ENCODE peak calls at places on chromosome 21, in ten cellular contexts. P is breast epithelium, W is left ventricle myocardium inferior, N is HCT116, J is body of pancreas, V is foreskin fibroblast, G is fibroblast of lung, X is AG04450, R is A549, A is right atrium auricular region. D is an unnamed sample.

GRCh38 chr21:27426196-27426595 is 459.3 kb upstream of the ADAMTS5 start:
- DNase-seq in P (no peak), W (no peak), N (no peak), J (no peak), V (no peak), G (no peak), X (no peak), R (no peak), A (no peak), D (no peak)

GRCh38 chr21:16070207-16070651 is 340.4 kb downstream of the USP25 start:
- DNase-seq in P (no peak), W (no peak), N (no peak), J (no peak), V (peak; percentile 48), G (no peak), X (no peak), R (no peak), A (no peak), D (no peak)

GRCh38 chr21:27359141-27359540 is 392.3 kb upstream of the ADAMTS5 start:
- DNase-seq in P (no peak), W (no peak), N (no peak), J (no peak), V (peak; percentile 54), G (peak; percentile 82), X (peak; percentile 20), R (no peak), A (no peak), D (no peak)

GRCh38 chr21:31186916-31187315 is 148.6 kb upstream of the KRTAP19-8 start:
- DNase-seq in P (no peak), W (no peak), N (no peak), J (no peak), V (no peak), G (no peak), X (no peak), R (no peak), A (no peak), D (no peak)

GRCh38 chr21:46142581-46143473 is 12.6 kb downstream of the FTCD start:
- DNase-seq in P (no peak), W (no peak), N (no peak), J (no peak), V (no peak), G (no peak), X (no peak), R (no peak), A (no peak), D (no peak)

GRCh38 chr21:46550511-46550941 is 54.4 kb downstream of the S100B start:
- DNase-seq in P (peak; percentile 17), W (no peak), N (no peak), J (no peak), V (no peak), G (no peak), X (no peak), R (no peak), A (peak; percentile 38), D (no peak)

GRCh38 chr21:18350216-18350615 is 53.4 kb downstream of the TMPRSS15 start:
- DNase-seq in P (no peak), W (no peak), N (no peak), J (no peak), V (no peak), G (peak; percentile 28), X (no peak), R (no peak), A (no peak), D (no peak)

GRCh38 chr21:37565530-37566223 is 199.1 kb downstream of the DYRK1A start:
- DNase-seq in P (no peak), W (no peak), N (no peak), J (no peak), V (peak; percentile 73), G (peak; percentile 64), X (no peak), R (no peak), A (no peak), D (no peak)

DNA sequence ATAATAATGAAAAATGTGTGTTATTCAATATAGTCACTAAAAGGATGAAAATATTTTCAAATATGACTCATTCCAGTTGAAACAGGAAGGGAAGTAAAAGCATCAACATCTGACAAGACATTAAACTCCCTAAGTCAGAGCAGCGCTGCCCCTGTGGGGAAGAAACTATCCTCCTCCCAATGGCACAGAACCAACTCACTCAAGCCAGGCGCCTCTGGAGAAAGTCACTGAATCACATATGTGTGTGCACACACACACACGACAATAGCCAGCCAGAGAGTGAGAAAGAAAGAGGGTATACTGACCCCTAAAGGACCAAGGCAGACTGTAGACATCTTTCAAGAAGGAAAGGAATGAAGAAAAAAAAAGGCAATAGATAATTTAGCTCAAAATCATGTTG is 126.9 kb downstream of the SETD4 start:
- DNase-seq in P (no peak), W (peak; percentile 43), N (peak; percentile 36), J (no peak), V (peak; percentile 96), G (peak; percentile 82), X (no peak), R (no peak), A (peak; percentile 88), D (peak; percentile 67)
- H3K4me3 ChIP-seq in P (no peak overlapping the region), W (no peak overlapping the region), N (peak overlapping the region; percentile 10), J (no peak overlapping the region), V (no peak overlapping the region), G (no peak overlapping the region), X (no peak overlapping the region), R (no peak overlapping the region), A (no peak overlapping the region), D (no peak overlapping the region)

GRCh38 chr21:25402134-25402957 is 204.9 kb downstream of the MRPL39 start:
- DNase-seq in P (no peak), W (no peak), N (no peak), J (no peak), V (no peak), G (no peak), X (no peak), R (no peak), A (no peak), D (no peak)

GRCh38 chr21:25408666-25409065 is 198.6 kb downstream of the MRPL39 start:
- DNase-seq in P (no peak), W (no peak), N (no peak), J (no peak), V (no peak), G (no peak), X (no peak), R (no peak), A (no peak), D (no peak)

GRCh38 chr21:25409992-25410391 is 197.3 kb downstream of the MRPL39 start:
- DNase-seq in P (no peak), W (no peak), N (no peak), J (no peak), V (peak; percentile 16), G (no peak), X (no peak), R (no peak), A (no peak), D (no peak)

GRCh38 chr21:25400427-25400826 is 206.9 kb downstream of the MRPL39 start:
- DNase-seq in P (no peak), W (no peak), N (no peak), J (no peak), V (no peak), G (no peak), X (no peak), R (no peak), A (no peak), D (no peak)

DNA sequence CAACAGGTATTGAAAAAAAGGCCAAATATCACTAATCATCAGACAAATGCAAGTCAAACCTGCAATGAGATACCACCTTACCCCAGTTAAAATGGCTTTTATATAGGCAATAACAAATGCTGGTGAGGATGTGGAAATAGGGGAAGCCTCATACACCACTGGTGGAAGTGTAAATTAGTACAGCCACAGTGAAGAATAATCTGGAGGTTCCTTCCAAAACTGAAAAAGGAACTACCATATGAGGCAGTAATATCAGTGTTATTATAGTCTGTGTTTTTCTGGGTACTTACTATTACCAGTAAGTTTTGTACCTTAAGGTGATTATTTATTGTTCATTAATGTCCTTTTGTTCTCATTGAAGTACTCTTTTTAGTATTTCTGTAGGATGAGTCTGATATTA is 201.3 kb downstream of the MRPL39 start:
- DNase-seq in P (no peak), W (no peak), N (no peak), J (no peak), V (no peak), G (no peak), X (no peak), R (no peak), A (no peak), D (no peak)
- TF ChIP-seq CTCF in P (no peak), W (no peak), N (no peak), J (no peak), V (no peak), G (no peak), X (no peak), R (no peak), A (no peak), D (no peak)

DNA sequence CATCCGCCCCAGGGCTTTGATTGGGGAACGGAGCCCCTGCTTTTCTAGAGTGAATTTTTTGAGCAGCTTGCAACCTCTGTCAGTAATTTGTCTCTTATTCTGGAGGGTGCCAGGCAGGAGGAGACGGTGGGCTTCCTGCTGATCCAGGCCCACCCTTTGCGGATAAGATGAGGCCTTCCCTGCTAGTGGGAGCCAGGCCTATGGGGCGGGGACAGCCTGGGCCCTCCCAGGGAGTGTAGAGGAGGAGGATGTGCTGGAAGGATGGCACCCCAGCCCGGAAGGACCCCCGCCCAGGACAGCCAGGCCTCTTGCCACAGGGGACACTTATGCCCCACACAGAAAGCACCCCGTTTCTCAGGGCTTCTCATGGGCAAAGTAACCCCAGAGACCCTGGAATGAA is 118.8 kb downstream of the SIK1 start:
- DNase-seq in P (no peak), W (peak; percentile 5), N (no peak), J (no peak), V (no peak), G (no peak), X (no peak), R (no peak), A (no peak), D (no peak)
- H3K4me3 ChIP-seq in P (no peak overlapping the region), W (no peak overlapping the region), N (no peak overlapping the region), J (no peak overlapping the region), V (no peak overlapping the region), G (no peak overlapping the region), X (no peak overlapping the region), R (no peak overlapping the region), A (no peak overlapping the region), D (no peak overlapping the region)

GRCh38 chr21:33856893-33857527 is 58.6 kb downstream of the ATP5PO start:
- DNase-seq in P (no peak), W (no peak), N (no peak), J (no peak), V (peak; percentile 82), G (no peak), X (no peak), R (no peak), A (no peak), D (no peak)

GRCh38 chr21:33854604-33855003 is 61.0 kb downstream of the ATP5PO start:
- DNase-seq in P (no peak), W (no peak), N (no peak), J (no peak), V (peak; percentile 55), G (no peak), X (no peak), R (peak; percentile 15), A (no peak), D (no peak)

GRCh38 chr21:33852495-33852894 is 63.1 kb downstream of the ATP5PO start:
- DNase-seq in P (no peak), W (no peak), N (no peak), J (no peak), V (peak; percentile 69), G (no peak), X (no peak), R (no peak), A (no peak), D (no peak)

GRCh38 chr21:33857846-33858671 is 57.5 kb downstream of the ATP5PO start:
- DNase-seq in P (no peak), W (no peak), N (no peak), J (no peak), V (no peak), G (no peak), X (no peak), R (no peak), A (no peak), D (no peak)

GRCh38 chr21:33855190-33855589 is 60.4 kb downstream of the ATP5PO start:
- DNase-seq in P (no peak), W (no peak), N (no peak), J (no peak), V (no peak), G (no peak), X (no peak), R (no peak), A (no peak), D (no peak)
- TF ChIP-seq CTCF in P (no peak), W (no peak), N (no peak), J (no peak), V (no peak), G (no peak), X (peak; percentile 23), R (no peak), A (no peak), D (no peak)